ENCODE peak calls at places on chromosomes 7 and 10, in five cellular contexts. Y is GM23248, L is pancreas, M is right atrium auricular region, S is right lobe of liver. K is an unnamed sample.

GRCh38 chr10:113689574-113689973 is 9.9 kb downstream of the CASP7 start:
- DNase-seq in L (no peak), S (no peak), Y (no peak), M (no peak), K (no peak)

GRCh38 chr10:93030409-93030808 is 30.2 kb upstream of the CYP26C1 start:
- DNase-seq in L (no peak), S (no peak), M (no peak), Y (peak), K (no peak)

GRCh38 chr7:123594813-123595241 is 6.8 kb upstream of the ASB15 start:
- DNase-seq in S (no peak), L (no peak), M (no peak), Y (peak), K (no peak)

GRCh38 chr7:56087445-56087844 is 5.3 kb downstream of the PHKG1 start:
- DNase-seq in Y (no peak), S (no peak), L (no peak), M (no peak), K (no peak)

GRCh38 chr7:132207211-132207610 is 369.1 kb downstream of the PLXNA4 start:
- DNase-seq in M (no peak), Y (no peak), S (no peak), L (no peak), K (no peak)

GRCh38 chr10:12868229-12868628 is 133.3 kb downstream of the CCDC3 start:
- DNase-seq in L (no peak), Y (no peak), S (no peak), M (no peak), K (no peak)

GRCh38 chr10:101007915-101008822 is 8.6 kb downstream of the LZTS2 start:
- DNase-seq in Y (peak), L (no peak), M (no peak), S (no peak), K (no peak)

GRCh38 chr10:7988985-7989384 is 65.5 kb upstream of the GATA3 start:
- DNase-seq in M (no peak), L (no peak), S (no peak), Y (no peak), K (no peak)

GRCh38 chr10:21969326-21970287 is 33.9 kb downstream of the DNAJC1 start:
- DNase-seq in L (no peak), Y (peak), M (no peak), S (no peak), K (no peak)

GRCh38 chr7:25946181-25946580 is 205.8 kb upstream of the NFE2L3 start:
- DNase-seq in S (no peak), M (no peak), Y (no peak), L (no peak), K (no peak)

GRCh38 chr7:105876964-105877601 is 684 bp upstream of the ATXN7L1 start:
- DNase-seq in M (no peak), Y (peak), S (peak), L (peak), K (peak)

GRCh38 chr7:1536768-1537630 is 6.5 kb downstream of the MAFK start:
- DNase-seq in L (peak), M (peak), Y (peak), S (peak), K (peak)

GRCh38 chr7:138097064-138097741 is 20.9 kb downstream of the AKR1D1 start:
- DNase-seq in Y (peak), M (no peak), S (no peak), L (no peak), K (no peak)

GRCh38 chr7:38318803-38319416 is 45.5 kb upstream of the TARP start:
- DNase-seq in Y (peak), M (no peak), L (no peak), S (no peak), K (no peak)

GRCh38 chr10:110487411-110488123 is 10.1 kb upstream of the DUSP5 start:
- DNase-seq in M (no peak), Y (no peak), S (no peak), L (no peak), K (no peak)

GRCh38 chr10:116113721-116114501 is 159.1 kb downstream of the GFRA1 start:
- DNase-seq in S (no peak), M (no peak), Y (peak), L (no peak), K (peak)

GRCh38 chr10:61744469-61744868 is 81.7 kb downstream of the CABCOCO1 start:
- DNase-seq in M (no peak), L (no peak), S (no peak), Y (no peak), K (no peak)

GRCh38 chr10:110794808-110795207 is 76.9 kb upstream of the PDCD4 start:
- DNase-seq in M (peak), L (peak), Y (no peak), S (no peak), K (no peak)

GRCh38 chr10:72953687-72954086 is 919 bp downstream of the PLA2G12B start:
- DNase-seq in M (no peak), S (peak), Y (no peak), L (no peak), K (no peak)

GRCh38 chr10:79079490-79080355 is 11.0 kb downstream of the ZMIZ1 start:
- DNase-seq in L (peak), S (no peak), Y (peak), M (peak), K (no peak)

GRCh38 chr7:121078701-121079227 is 90.3 kb downstream of the CPED1 start:
- DNase-seq in L (no peak), Y (no peak), S (no peak), M (no peak), K (no peak)
- H3K27ac ChIP-seq in L (no peak), Y (no peak), S (peak), M (no peak), K (no peak)

DNA sequence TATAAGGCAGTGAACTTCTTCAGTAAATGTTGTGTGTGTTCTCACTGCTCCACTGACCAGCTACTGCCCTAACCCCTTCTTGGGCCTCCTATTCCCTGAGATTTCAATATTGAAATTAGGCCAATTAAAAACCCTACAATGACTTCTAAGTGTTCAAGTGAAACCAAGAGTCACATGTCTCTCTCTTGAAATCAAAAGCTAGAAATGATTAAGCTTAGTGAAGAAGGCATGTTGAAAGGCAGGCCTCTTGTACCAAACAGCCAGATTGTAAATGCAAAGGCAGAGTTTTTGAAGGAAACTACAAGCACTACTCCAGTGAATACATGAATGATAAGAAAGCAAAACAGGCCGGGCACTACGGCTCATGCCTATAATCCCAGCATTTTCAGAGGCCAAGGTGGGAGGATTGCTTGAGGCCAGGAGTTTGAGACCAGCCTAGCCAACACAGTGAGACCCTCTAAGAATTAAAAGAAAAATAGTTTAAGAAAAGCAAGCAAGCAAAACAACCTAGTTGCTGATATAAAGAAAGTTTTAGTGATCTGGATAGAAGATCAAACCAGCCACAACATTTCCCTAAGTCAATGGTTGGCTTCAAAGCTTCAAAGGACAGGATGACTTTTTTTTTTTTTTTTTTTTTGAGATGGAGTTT is 22.3 kb downstream of the BRAF start:
- DNase-seq in S (no peak), L (no peak), M (no peak), Y (no peak), K (no peak)
- H3K4me3 ChIP-seq in S (no peak), L (no peak), M (no peak), Y (no peak), K (no peak)

GRCh38 chr10:20417791-20418190 is 479.3 kb downstream of the NEBL start:
- DNase-seq in L (no peak), S (no peak), Y (no peak), M (no peak), K (no peak)
- H3K27ac ChIP-seq in L (no peak), S (no peak), Y (no peak), M (no peak), K (no peak)

GRCh38 chr10:103465411-103466179 is 6.9 kb upstream of the CALHM1 start:
- DNase-seq in S (no peak), L (no peak), M (no peak), Y (no peak), K (no peak)
- H3K4me3 ChIP-seq in S (no peak), L (no peak), M (no peak), Y (no peak), K (no peak)

DNA sequence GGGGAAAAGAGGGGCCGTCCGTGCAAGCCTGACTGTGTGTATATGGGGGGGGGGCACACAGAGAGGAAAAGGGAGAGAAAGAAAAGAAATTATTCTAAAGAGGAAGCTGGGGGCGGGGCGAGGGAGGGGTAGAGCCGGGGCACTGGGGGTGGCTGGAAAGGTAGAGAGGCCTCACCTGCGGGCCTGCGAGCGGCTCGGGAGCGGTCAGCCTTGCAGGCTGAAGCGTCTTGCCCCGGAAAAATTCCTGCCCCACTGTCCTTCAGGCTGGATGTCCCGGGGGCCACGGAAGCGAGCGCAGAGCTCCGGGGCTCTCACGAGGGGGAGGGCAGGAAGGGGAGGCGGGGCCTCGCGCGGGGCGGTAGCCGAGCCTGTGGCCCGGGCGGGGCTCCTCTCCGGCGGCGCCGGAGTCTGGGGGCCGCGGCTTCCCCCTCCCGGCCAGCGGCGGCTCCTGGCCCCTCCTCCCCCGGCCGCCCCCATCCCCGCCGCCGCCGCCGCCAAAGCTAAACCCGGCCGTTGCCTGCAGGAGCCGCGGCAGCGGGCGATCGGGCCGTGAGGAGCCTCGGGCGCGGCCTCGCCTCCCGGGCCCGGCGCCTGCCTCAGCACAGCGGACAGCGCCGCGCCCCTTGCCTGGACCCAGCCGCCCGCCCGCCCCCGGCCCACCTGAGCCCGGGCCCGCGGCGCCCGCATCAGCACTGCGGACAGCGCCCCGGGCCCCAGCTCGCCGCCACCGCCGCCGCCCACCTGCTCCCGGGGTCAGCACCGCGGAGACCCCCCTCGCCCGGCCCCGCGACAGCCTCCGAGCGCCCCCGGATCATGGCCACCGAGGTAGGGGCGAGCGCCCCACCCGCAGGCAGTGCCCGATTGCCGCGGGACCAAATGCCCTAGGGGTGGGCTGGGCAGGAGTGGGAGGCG is at the start of gene GOLGA7B:
- DNase-seq in Y (peak), L (peak), S (peak), M (no peak), K (no peak)
- H3K27ac ChIP-seq in Y (no peak), L (no peak), S (no peak), M (no peak), K (no peak)

GRCh38 chr7:151866761-151867650 is 9.9 kb downstream of the PRKAG2 start:
- DNase-seq in Y (no peak), L (no peak), S (peak), M (no peak), K (no peak)
- H3K4me3 ChIP-seq in Y (no peak), L (no peak), S (no peak), M (no peak), K (no peak)

GRCh38 chr7:2660359-2661095 is 27.5 kb upstream of the AMZ1 start:
- DNase-seq in S (peak), Y (peak), M (no peak), L (peak), K (no peak)

GRCh38 chr7:2657920-2658671 is 26.3 kb downstream of the TTYH3 start:
- DNase-seq in L (no peak), M (no peak), Y (no peak), S (peak), K (no peak)

GRCh38 chr7:2659556-2660358 is 28.0 kb downstream of the TTYH3 start:
- DNase-seq in L (no peak), Y (no peak), M (no peak), S (no peak), K (no peak)

GRCh38 chr7:2657208-2657607 is 25.4 kb downstream of the TTYH3 start:
- DNase-seq in M (no peak), S (no peak), L (no peak), Y (no peak), K (no peak)

GRCh38 chr7:2658941-2659340 is 27.2 kb downstream of the TTYH3 start:
- DNase-seq in Y (no peak), M (no peak), L (no peak), S (no peak), K (no peak)
- H3K27ac ChIP-seq in Y (no peak), M (no peak), L (no peak), S (no peak), K (no peak)

GRCh38 chr7:8125680-8126444 is 136.1 kb downstream of the ICA1 start:
- DNase-seq in M (no peak), Y (no peak), L (no peak), S (no peak), K (no peak)
- H3K4me3 ChIP-seq in M (no peak), Y (no peak), L (no peak), S (no peak), K (no peak)

GRCh38 chr7:52017802-52018679 is 701.4 kb upstream of the COBL start:
- DNase-seq in Y (no peak), S (no peak), M (no peak), L (no peak), K (no peak)
- H3K27ac ChIP-seq in Y (no peak), S (no peak), M (no peak), L (no peak), K (no peak)

K was measured in coronary artery.